ENCODE peak calls at places on chromosomes 16 and 17, in ten cellular contexts. U, D, B, J, Y, L, R, O, K and M are unnamed samples.

GRCh38 chr16:86965331-86965730 is 351.9 kb downstream of the C16orf95 start:
- DNase-seq in U (no peak), D (no peak), B (no peak), J (no peak), Y (no peak), L (no peak), R (no peak), O (no peak), K (no peak), M (no peak)

GRCh38 chr17:70636517-70637133 is 467.3 kb downstream of the KCNJ2 start:
- DNase-seq in U (peak), D (no peak), B (peak), J (peak), Y (peak), L (no peak), R (peak), O (no peak), K (no peak), M (peak)

GRCh38 chr17:269616-270514 is 82.7 kb downstream of the RPH3AL start:
- DNase-seq in U (no peak), D (no peak), B (no peak), J (no peak), Y (no peak), L (no peak), R (no peak), O (no peak), K (peak), M (no peak)

GRCh38 chr17:81846743-81847689 is 12.2 kb upstream of the PPP1R27 start:
- DNase-seq in U (no peak), D (no peak), B (peak), J (no peak), Y (no peak), L (no peak), R (no peak), O (no peak), K (peak), M (no peak)

GRCh38 chr17:62804822-62805221 is 3.3 kb downstream of the MARCHF10 start:
- DNase-seq in U (peak), D (no peak), B (no peak), J (peak), Y (no peak), L (no peak), R (no peak), O (no peak), K (no peak), M (no peak)

GRCh38 chr17:64357191-64357981 is 33.3 kb downstream of the PECAM1 start:
- DNase-seq in U (no peak), D (no peak), B (no peak), J (peak), Y (no peak), L (peak), R (no peak), O (peak), K (no peak), M (peak)

GRCh38 chr17:2057130-2057713 is 2.3 kb downstream of the HIC1 start:
- DNase-seq in U (no peak), D (no peak), B (no peak), J (no peak), Y (no peak), L (no peak), R (no peak), O (no peak), K (no peak), M (no peak)

GRCh38 chr17:40063915-40064531 is 1.3 kb downstream of the THRA start:
- DNase-seq in U (no peak), D (no peak), B (peak), J (no peak), Y (no peak), L (no peak), R (peak), O (no peak), K (no peak), M (no peak)

GRCh38 chr16:88768041-88768876 is 16.8 kb downstream of the PIEZO1 start:
- DNase-seq in U (no peak), D (peak), B (peak), J (peak), Y (no peak), L (peak), R (no peak), O (peak), K (no peak), M (peak)

GRCh38 chr17:66555605-66556004 is 253.2 kb downstream of the PRKCA start:
- DNase-seq in U (no peak), D (no peak), B (no peak), J (no peak), Y (no peak), L (no peak), R (no peak), O (no peak), K (no peak), M (no peak)

GRCh38 chr17:31595076-31595475 is 203.6 kb downstream of the RAB11FIP4 start:
- DNase-seq in U (no peak), D (no peak), B (no peak), J (peak), Y (no peak), L (no peak), R (no peak), O (no peak), K (peak), M (no peak)

GRCh38 chr17:78313735-78314648 is 45.9 kb downstream of the SOCS3 start:
- DNase-seq in U (peak), D (peak), B (peak), J (peak), Y (peak), L (peak), R (peak), O (peak), K (peak), M (peak)

GRCh38 chr17:78314683-78315354 is 45.1 kb downstream of the SOCS3 start:
- DNase-seq in U (peak), D (no peak), B (no peak), J (no peak), Y (no peak), L (no peak), R (no peak), O (no peak), K (no peak), M (no peak)

GRCh38 chr17:78316867-78317816 is 42.7 kb downstream of the SOCS3 start:
- DNase-seq in U (peak), D (peak), B (no peak), J (peak), Y (peak), L (no peak), R (peak), O (peak), K (no peak), M (no peak)

GRCh38 chr17:78316115-78316866 is 43.6 kb downstream of the SOCS3 start:
- DNase-seq in U (peak), D (no peak), B (no peak), J (no peak), Y (no peak), L (no peak), R (no peak), O (no peak), K (no peak), M (no peak)

GRCh38 chr17:78315355-78316114 is 44.3 kb downstream of the SOCS3 start:
- DNase-seq in U (peak), D (peak), B (peak), J (peak), Y (peak), L (peak), R (peak), O (peak), K (no peak), M (peak)
- H3K4me3 ChIP-seq in U (peak), D (no peak), B (no peak), J (peak), Y (no peak), L (no peak), R (peak), O (no peak), K (no peak), M (no peak)

GRCh38 chr17:50397111-50397918 is at the start of gene LRRC59:
- DNase-seq in U (peak), D (peak), B (peak), J (peak), Y (peak), L (peak), R (peak), O (peak), K (peak), M (peak)
- TF ChIP-seq POLR2A in U (peak), D (no peak), B (peak), J (peak), Y (peak), L (peak), R (peak), O (peak), K (peak), M (peak)

GRCh38 chr17:43423777-43424455 is 25.1 kb downstream of the ARL4D start:
- DNase-seq in U (no peak), D (no peak), B (no peak), J (no peak), Y (no peak), L (no peak), R (no peak), O (no peak), K (no peak), M (no peak)

GRCh38 chr17:43427362-43428043 is 28.7 kb downstream of the ARL4D start:
- DNase-seq in U (no peak), D (peak), B (no peak), J (no peak), Y (no peak), L (no peak), R (no peak), O (no peak), K (no peak), M (no peak)

GRCh38 chr17:43430936-43431649 is 32.3 kb downstream of the ARL4D start:
- DNase-seq in U (no peak), D (peak), B (no peak), J (no peak), Y (no peak), L (no peak), R (no peak), O (no peak), K (no peak), M (no peak)

GRCh38 chr17:43431741-43432523 is 33.1 kb downstream of the ARL4D start:
- DNase-seq in U (no peak), D (no peak), B (no peak), J (peak), Y (no peak), L (peak), R (no peak), O (no peak), K (no peak), M (no peak)

GRCh38 chr17:43428524-43428923 is 29.7 kb downstream of the ARL4D start:
- DNase-seq in U (no peak), D (no peak), B (no peak), J (no peak), Y (no peak), L (no peak), R (no peak), O (no peak), K (no peak), M (no peak)
- TF ChIP-seq CTCF in U (peak), D (no peak), B (no peak), J (peak), Y (no peak), L (no peak), R (no peak), O (no peak), K (no peak), M (no peak)

GRCh38 chr16:65071371-65072311 is 50.2 kb downstream of the CDH11 start:
- DNase-seq in U (no peak), D (peak), B (peak), J (peak), Y (no peak), L (peak), R (no peak), O (peak), K (no peak), M (peak)
- H3K4me3 ChIP-seq in U (no peak), D (no peak), B (no peak), J (no peak), Y (no peak), L (no peak), R (no peak), O (no peak), K (no peak), M (no peak)